ENCODE peak calls at places on chromosomes 7 and 10, in eight cellular contexts. V is esophagus squamous epithelium, Y is keratinocyte, W is AG04450, J is PC-3, E is upper lobe of right lung, S is HL-60, O is GM12878. I is an unnamed sample. For H3K27me3, the result is how much of the 10 kb centered on the place peaks cover.

GRCh38 chr7:149719050-149719899 is 54.1 kb downstream of the ZNF467 start:
- DNase-seq in W (peak), J (no peak), Y (peak), O (no peak), S (no peak), E (peak), V (no peak), I (no peak)

GRCh38 chr7:131391145-131391544 is 63.5 kb downstream of the MKLN1 start:
- DNase-seq in E (no peak), Y (no peak), S (no peak), O (no peak), W (no peak), V (no peak), J (no peak), I (no peak)

GRCh38 chr10:59558066-59558465 is 151.6 kb downstream of the SLC16A9 start:
- DNase-seq in E (no peak), W (no peak), O (no peak), V (no peak), S (no peak), J (no peak), Y (no peak), I (no peak)

GRCh38 chr7:35261476-35262285 is 7.8 kb upstream of the TBX20 start:
- DNase-seq in O (no peak), W (no peak), E (no peak), V (no peak), J (no peak), Y (no peak), S (no peak), I (no peak)

GRCh38 chr7:105189859-105190492 is 176.0 kb downstream of the KMT2E start:
- DNase-seq in J (no peak), S (no peak), V (no peak), O (no peak), Y (no peak), E (no peak), W (no peak), I (no peak)

GRCh38 chr10:90935581-90936292 is 14.8 kb upstream of the ANKRD1 start:
- DNase-seq in Y (no peak), V (no peak), E (no peak), W (no peak), S (no peak), J (no peak), O (no peak), I (no peak)

GRCh38 chr10:103550229-103550628 is 56.7 kb downstream of the NEURL1 start:
- DNase-seq in S (no peak), W (no peak), O (no peak), J (no peak), Y (no peak), E (peak), V (no peak), I (no peak)

GRCh38 chr7:35728412-35729060 is 33.6 kb upstream of the HERPUD2 start:
- DNase-seq in S (no peak), W (no peak), Y (no peak), J (no peak), V (no peak), O (no peak), E (no peak), I (no peak)

GRCh38 chr10:8048281-8049008 is 6.0 kb upstream of the GATA3 start:
- DNase-seq in Y (no peak), S (no peak), W (no peak), E (no peak), V (no peak), J (no peak), O (no peak), I (peak)

GRCh38 chr10:89019589-89020327 is 29.2 kb downstream of the FAS start:
- DNase-seq in Y (no peak), E (no peak), V (no peak), J (no peak), W (no peak), S (no peak), O (no peak), I (no peak)

GRCh38 chr10:88108115-88108610 is 244.7 kb downstream of the PTEN start:
- DNase-seq in S (peak), V (no peak), E (no peak), Y (no peak), J (no peak), O (peak), W (no peak), I (peak)

GRCh38 chr7:156115582-156115981 is 303.3 kb upstream of the SHH start:
- DNase-seq in V (no peak), J (no peak), Y (no peak), E (peak), S (no peak), W (no peak), O (no peak), I (no peak)

GRCh38 chr10:88565072-88565471 is 18.0 kb downstream of the RNLS start:
- DNase-seq in O (no peak), J (no peak), W (no peak), Y (no peak), S (no peak), V (no peak), E (no peak), I (peak)

GRCh38 chr7:66740302-66740979 is at the start of gene RABGEF1:
- DNase-seq in Y (peak), W (peak), V (peak), O (peak), S (peak), E (peak), J (peak), I (peak)

GRCh38 chr7:100071018-100071723 is 10.4 kb downstream of the ZNF3 start:
- DNase-seq in J (no peak), W (no peak), V (no peak), E (no peak), Y (no peak), S (no peak), O (no peak), I (no peak)

GRCh38 chr7:90384433-90384832 is 18.8 kb upstream of the CLDN12 start:
- DNase-seq in W (no peak), Y (no peak), J (peak), O (no peak), V (no peak), S (no peak), E (no peak), I (no peak)

GRCh38 chr7:137846588-137847417 is at the start of gene DGKI:
- DNase-seq in O (no peak), J (no peak), Y (no peak), V (no peak), S (no peak), W (no peak), E (peak), I (peak)

GRCh38 chr7:25564980-25565379 is 336.7 kb upstream of the NPVF start:
- DNase-seq in V (no peak), J (no peak), Y (no peak), E (no peak), W (no peak), O (no peak), S (no peak), I (no peak)

GRCh38 chr7:47211467-47212121 is 370.3 kb downstream of the TNS3 start:
- DNase-seq in S (no peak), E (no peak), W (no peak), J (no peak), V (no peak), Y (no peak), O (no peak), I (no peak)

GRCh38 chr10:104441601-104442000 is 88.0 kb downstream of the CFAP58 start:
- DNase-seq in S (peak), O (no peak), V (no peak), W (peak), E (no peak), J (peak), Y (no peak), I (no peak)

GRCh38 chr7:118369987-118370386 is 145.5 kb downstream of the ANKRD7 start:
- DNase-seq in V (no peak), S (no peak), J (no peak), O (no peak), W (no peak), Y (no peak), E (no peak), I (no peak)

GRCh38 chr7:31487071-31487470 is 26.8 kb upstream of the ITPRID1 start:
- DNase-seq in W (no peak), V (no peak), J (no peak), E (no peak), S (no peak), Y (no peak), O (no peak), I (no peak)

GRCh38 chr10:72239409-72239808 is 23.3 kb upstream of the ASCC1 start:
- DNase-seq in O (no peak), W (no peak), E (no peak), V (no peak), S (no peak), J (no peak), Y (no peak), I (no peak)

DNA sequence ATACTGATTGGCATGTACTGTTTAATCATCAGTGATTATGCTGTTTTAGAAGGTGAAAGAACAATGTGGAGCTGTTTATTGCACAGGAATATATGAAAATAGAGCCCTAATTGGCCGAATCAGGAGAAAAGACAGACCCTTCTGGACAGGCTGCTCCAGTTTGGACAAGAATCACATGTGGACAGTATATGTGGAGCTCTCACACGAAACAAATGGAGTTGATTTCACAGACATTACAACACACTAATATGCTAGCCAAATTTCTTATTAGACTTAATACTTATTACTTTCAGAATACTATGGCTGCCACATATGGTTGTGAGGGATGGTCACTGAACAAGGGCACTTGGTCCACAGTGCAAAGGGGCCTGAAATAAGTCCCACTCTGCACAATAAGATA is 15.5 kb downstream of the TWIST1 start:
- DNase-seq in J (no peak), W (no peak), Y (no peak), V (no peak), S (no peak), O (no peak), E (no peak), I (no peak)
- H3K27me3 ChIP-seq in J (under half), W (under half), Y (under half), V (under half), S (under half), O (under half), E (half or more), I (under half)

GRCh38 chr10:128739937-128740336 is 613.7 kb upstream of the MKI67 start:
- DNase-seq in J (no peak), V (no peak), S (no peak), Y (no peak), O (no peak), E (no peak), W (no peak), I (no peak)
- H3K4me3 ChIP-seq in J (no peak), V (no peak), S (no peak), Y (no peak), O (no peak), E (no peak), W (no peak), I (no peak)

GRCh38 chr10:43203491-43204393 is 63.1 kb downstream of the RASGEF1A start:
- DNase-seq in Y (no peak), J (no peak), S (no peak), W (no peak), O (no peak), E (peak), V (no peak), I (no peak)
- TF ChIP-seq CTCF in Y (no peak), J (no peak), S (no peak), W (no peak), O (no peak), E (no peak), V (no peak), I (no peak)

GRCh38 chr7:29197916-29198315 is 3.3 kb downstream of the CHN2 start:
- DNase-seq in V (no peak), J (no peak), Y (no peak), W (no peak), O (no peak), S (no peak), E (no peak), I (no peak)

GRCh38 chr7:29194206-29194593 is 375 bp upstream of the CHN2 start:
- DNase-seq in J (no peak), Y (no peak), E (peak), S (no peak), O (no peak), V (no peak), W (no peak), I (no peak)

GRCh38 chr7:29194594-29195417 is at the start of gene CHN2:
- DNase-seq in E (peak), O (no peak), S (peak), V (no peak), W (no peak), J (peak), Y (no peak), I (no peak)

GRCh38 chr7:29196971-29197370 is 2.4 kb downstream of the CHN2 start:
- DNase-seq in S (no peak), O (no peak), E (no peak), Y (no peak), W (no peak), V (no peak), J (no peak), I (no peak)

GRCh38 chr7:29196191-29196590 is 1.6 kb downstream of the CHN2 start:
- DNase-seq in J (no peak), V (no peak), Y (no peak), S (no peak), W (no peak), O (no peak), E (no peak), I (no peak)
- H3K27me3 ChIP-seq in J (under half), V (under half), Y (under half), S (under half), W (under half), O (under half), E (under half), I (under half)

DNA sequence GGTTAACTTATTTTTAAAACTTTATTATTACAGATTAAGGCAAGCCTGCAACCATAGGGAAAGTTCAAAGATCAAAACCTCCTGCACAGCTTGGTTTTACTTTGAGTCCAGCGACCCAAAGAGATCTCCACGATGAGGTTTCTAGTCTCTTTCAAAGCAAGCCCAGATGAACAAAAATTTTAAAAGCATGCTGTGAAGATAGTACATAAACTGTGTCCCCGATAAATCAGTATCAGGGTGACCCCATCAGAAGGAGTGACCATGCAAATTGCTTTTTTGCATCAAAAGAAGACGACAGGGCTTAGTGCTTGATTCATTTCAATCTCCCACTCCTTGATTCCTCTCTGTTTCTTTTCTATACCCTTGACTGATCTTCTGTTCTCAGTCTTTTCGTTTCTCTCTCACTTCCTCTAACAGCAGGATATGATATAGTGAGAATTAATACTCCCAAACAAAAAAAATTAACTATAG is 16.0 kb upstream of the DNTT start:
- DNase-seq in V (no peak), S (no peak), Y (no peak), J (no peak), E (no peak), O (peak), W (no peak), I (peak)
- H3K4me3 ChIP-seq in V (no peak), S (no peak), Y (no peak), J (no peak), E (no peak), O (peak), W (no peak), I (peak)

GRCh38 chr7:129370812-129371211 is 63.4 kb upstream of the STRIP2 start:
- DNase-seq in O (no peak), E (no peak), V (no peak), J (peak), W (no peak), S (no peak), Y (no peak), I (no peak)
- TF ChIP-seq CTCF in O (peak), E (no peak), V (no peak), J (no peak), W (no peak), S (no peak), Y (no peak), I (peak)

GRCh38 chr7:96996111-96996936 is 9.0 kb upstream of the DLX6 start:
- DNase-seq in J (no peak), V (no peak), W (no peak), S (no peak), Y (no peak), E (no peak), O (no peak), I (no peak)

GRCh38 chr7:96997512-96998032 is 7.8 kb upstream of the DLX6 start:
- DNase-seq in Y (no peak), W (no peak), S (no peak), E (no peak), V (no peak), J (no peak), O (no peak), I (no peak)

GRCh38 chr7:96996937-96997511 is 8.3 kb upstream of the DLX6 start:
- DNase-seq in V (no peak), E (no peak), S (no peak), W (no peak), Y (no peak), O (no peak), J (no peak), I (no peak)

GRCh38 chr7:96998333-96998732 is 7.0 kb upstream of the DLX6 start:
- DNase-seq in Y (no peak), E (peak), W (no peak), O (no peak), V (no peak), J (no peak), S (no peak), I (no peak)

GRCh38 chr7:96998765-96999164 is 6.6 kb upstream of the DLX6 start:
- DNase-seq in W (no peak), J (no peak), V (no peak), S (no peak), E (no peak), Y (no peak), O (no peak), I (no peak)
- H3K27me3 ChIP-seq in W (half or more), J (under half), V (half or more), S (half or more), E (half or more), Y (half or more), O (under half), I (under half)

DNA sequence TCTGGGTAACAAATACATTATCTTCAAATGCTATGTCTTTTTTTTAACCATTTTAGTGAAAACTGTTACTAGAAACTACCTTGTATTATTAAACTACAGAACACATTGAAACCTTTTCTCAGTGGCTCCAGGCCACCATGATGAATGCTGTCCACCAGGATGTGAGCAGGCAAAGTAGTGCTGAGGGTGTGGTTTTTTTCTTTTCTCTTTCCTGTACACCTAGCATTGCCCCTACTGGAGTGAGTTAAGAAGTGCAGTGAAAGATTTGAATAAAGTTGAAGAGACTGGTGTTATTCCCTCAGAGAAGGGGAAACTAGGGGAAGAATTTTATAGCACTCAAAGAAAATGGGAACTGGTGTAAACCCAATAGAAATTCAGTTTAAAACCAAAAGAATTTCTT is 120.0 kb upstream of the SAMD8 start:
- DNase-seq in Y (no peak), W (no peak), S (peak), O (no peak), E (no peak), V (no peak), J (peak), I (no peak)
- H3K4me3 ChIP-seq in Y (no peak), W (no peak), S (no peak), O (no peak), E (no peak), V (no peak), J (no peak), I (no peak)

DNA sequence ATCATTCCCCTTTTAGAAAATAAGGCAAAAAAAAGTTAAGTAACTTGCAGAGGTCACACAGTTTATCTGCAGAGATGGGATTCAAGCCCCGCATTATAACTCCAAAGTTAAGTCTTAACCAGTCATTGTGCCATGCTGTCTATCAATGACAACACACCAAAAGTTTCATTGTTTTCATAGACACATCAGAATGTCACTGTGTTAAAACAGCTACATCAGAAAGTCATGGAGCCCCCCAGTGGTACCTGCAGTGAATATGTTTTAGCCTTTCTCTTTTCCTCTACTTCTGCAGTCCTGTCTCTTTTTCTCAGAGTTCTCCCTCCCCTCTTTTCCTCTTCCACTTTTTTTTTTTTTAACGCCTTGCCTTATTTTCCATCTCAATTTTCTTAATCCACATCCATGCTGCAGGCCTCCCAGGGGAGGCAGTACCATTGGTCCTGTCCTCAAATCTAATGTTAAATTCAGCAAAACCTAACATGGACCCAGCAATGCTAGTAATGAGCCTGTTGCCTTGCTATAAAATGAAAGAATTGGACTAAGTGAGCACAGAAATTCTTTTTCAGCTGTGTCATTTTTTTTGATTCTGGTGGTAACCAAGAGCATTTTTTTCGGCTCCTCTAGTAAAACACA is 3.8 kb upstream of the NRCAM start:
- DNase-seq in V (no peak), W (no peak), E (no peak), O (no peak), J (peak), S (peak), Y (no peak), I (no peak)
- TF ChIP-seq CTCF in V (peak), W (peak), E (peak), O (peak), J (peak), S (peak), Y (peak), I (peak)